ENCODE peak calls at places on chromosomes 12 and 14, in five cellular contexts. One of them, this sample, is unnamed.

GRCh38 chr12:55728185-55728931 is 451 bp downstream of the CD63 start:
- DNase-seq in SK-N-SH: peak
- DNase-seq in K562: peak
- DNase-seq in IMR-90: peak
- DNase-seq in A549: peak
- DNase-seq in this sample: no peak

GRCh38 chr12:15152456-15152855 is 68.8 kb downstream of the RERG start:
- DNase-seq in K562: no peak
- DNase-seq in IMR-90: no peak
- DNase-seq in SK-N-SH: no peak
- DNase-seq in A549: peak
- DNase-seq in this sample: no peak

GRCh38 chr12:88153959-88154358 is 11.9 kb downstream of the TMTC3 start:
- DNase-seq in IMR-90: peak
- DNase-seq in K562: no peak
- DNase-seq in SK-N-SH: peak
- DNase-seq in A549: peak
- DNase-seq in this sample: no peak

GRCh38 chr12:50070314-50071060 is 13.1 kb downstream of the ASIC1 start:
- DNase-seq in A549: peak
- DNase-seq in IMR-90: peak
- DNase-seq in SK-N-SH: peak
- DNase-seq in K562: peak
- DNase-seq in this sample: no peak

GRCh38 chr14:105602243-105602750 is 75.9 kb downstream of the TMEM121 start:
- DNase-seq in A549: no peak
- DNase-seq in K562: no peak
- DNase-seq in IMR-90: no peak
- DNase-seq in SK-N-SH: no peak
- DNase-seq in this sample: no peak

GRCh38 chr12:114767906-114768697 is 84.1 kb upstream of the TBX3 start:
- DNase-seq in IMR-90: peak
- DNase-seq in K562: no peak
- DNase-seq in A549: peak
- DNase-seq in SK-N-SH: no peak
- DNase-seq in this sample: no peak

GRCh38 chr14:72657214-72657921 is 236.5 kb downstream of the DPF3 start:
- DNase-seq in SK-N-SH: no peak
- DNase-seq in IMR-90: peak
- DNase-seq in K562: no peak
- DNase-seq in A549: no peak
- DNase-seq in this sample: no peak

GRCh38 chr14:54116972-54117371 is 160.3 kb upstream of the BMP4 start:
- DNase-seq in IMR-90: peak
- DNase-seq in K562: no peak
- DNase-seq in SK-N-SH: no peak
- DNase-seq in A549: no peak
- DNase-seq in this sample: no peak

GRCh38 chr12:88420460-88420859 is 159.8 kb downstream of the KITLG start:
- DNase-seq in A549: peak
- DNase-seq in IMR-90: peak
- DNase-seq in SK-N-SH: no peak
- DNase-seq in K562: no peak
- DNase-seq in this sample: no peak

GRCh38 chr12:61993734-61994345 is 266.4 kb upstream of the USP15 start:
- DNase-seq in IMR-90: peak
- DNase-seq in A549: peak
- DNase-seq in K562: peak
- DNase-seq in SK-N-SH: no peak
- DNase-seq in this sample: no peak

GRCh38 chr12:95790912-95791849 is 617 bp upstream of the NTN4 start:
- DNase-seq in A549: peak
- DNase-seq in IMR-90: peak
- DNase-seq in K562: no peak
- DNase-seq in SK-N-SH: no peak
- DNase-seq in this sample: no peak

GRCh38 chr14:58738876-58739275 is 101.1 kb downstream of the DACT1 start:
- DNase-seq in K562: no peak
- DNase-seq in A549: no peak
- DNase-seq in SK-N-SH: no peak
- DNase-seq in IMR-90: no peak
- DNase-seq in this sample: no peak

GRCh38 chr12:49105504-49106120 is 5.0 kb downstream of the LMBR1L start:
- DNase-seq in IMR-90: no peak
- DNase-seq in A549: no peak
- DNase-seq in K562: no peak
- DNase-seq in SK-N-SH: no peak
- DNase-seq in this sample: no peak

GRCh38 chr12:101243616-101244015 is 33.6 kb upstream of the SLC5A8 start:
- DNase-seq in A549: no peak
- DNase-seq in K562: no peak
- DNase-seq in SK-N-SH: no peak
- DNase-seq in IMR-90: no peak
- DNase-seq in this sample: no peak

GRCh38 chr12:70645494-70646317 is 8.5 kb upstream of the PTPRB start:
- DNase-seq in SK-N-SH: no peak
- DNase-seq in K562: peak
- DNase-seq in IMR-90: peak
- DNase-seq in A549: peak
- DNase-seq in this sample: no peak

GRCh38 chr12:79837575-79837974 is 97.3 kb downstream of the PPP1R12A start:
- DNase-seq in K562: no peak
- DNase-seq in IMR-90: no peak
- DNase-seq in A549: no peak
- DNase-seq in SK-N-SH: no peak
- DNase-seq in this sample: no peak

GRCh38 chr12:28378749-28379148 is 188.5 kb downstream of the CCDC91 start:
- DNase-seq in K562: no peak
- DNase-seq in SK-N-SH: no peak
- DNase-seq in IMR-90: peak
- DNase-seq in A549: no peak
- DNase-seq in this sample: no peak

GRCh38 chr12:30993766-30994165 is 67.2 kb downstream of the TSPAN11 start:
- DNase-seq in IMR-90: no peak
- DNase-seq in A549: no peak
- DNase-seq in K562: no peak
- DNase-seq in SK-N-SH: no peak
- DNase-seq in this sample: no peak

GRCh38 chr14:63543826-63544320 is 696 bp upstream of the PPP2R5E start:
- DNase-seq in SK-N-SH: no peak
- DNase-seq in IMR-90: no peak
- DNase-seq in A549: no peak
- DNase-seq in K562: no peak
- DNase-seq in this sample: no peak

GRCh38 chr14:89787525-89787924 is 167.0 kb downstream of the EFCAB11 start:
- DNase-seq in K562: no peak
- DNase-seq in A549: no peak
- DNase-seq in SK-N-SH: peak
- DNase-seq in IMR-90: peak
- DNase-seq in this sample: no peak

GRCh38 chr12:79822475-79822874 is 112.4 kb downstream of the PPP1R12A start:
- DNase-seq in K562: no peak
- DNase-seq in A549: no peak
- DNase-seq in SK-N-SH: no peak
- DNase-seq in IMR-90: no peak
- DNase-seq in this sample: no peak

GRCh38 chr14:104792101-104792884 is 3.3 kb downstream of the AKT1 start:
- DNase-seq in IMR-90: no peak
- DNase-seq in K562: no peak
- DNase-seq in SK-N-SH: no peak
- DNase-seq in A549: no peak
- DNase-seq in this sample: no peak

GRCh38 chr12:75917083-75917482 is 114.5 kb downstream of the PHLDA1 start:
- DNase-seq in IMR-90: no peak
- DNase-seq in A549: no peak
- DNase-seq in SK-N-SH: no peak
- DNase-seq in K562: no peak
- DNase-seq in this sample: peak

GRCh38 chr12:19572920-19573558 is 133.7 kb downstream of the AEBP2 start:
- DNase-seq in K562: peak
- DNase-seq in SK-N-SH: peak
- DNase-seq in IMR-90: peak
- DNase-seq in A549: peak
- DNase-seq in this sample: no peak

GRCh38 chr14:59465570-59466150 is 480 bp upstream of the GPR135 start:
- DNase-seq in IMR-90: no peak
- DNase-seq in SK-N-SH: no peak
- DNase-seq in A549: no peak
- DNase-seq in K562: no peak
- DNase-seq in this sample: no peak

GRCh38 chr12:40691913-40692616 is at the start of gene CNTN1:
- DNase-seq in A549: peak
- DNase-seq in K562: peak
- DNase-seq in IMR-90: peak
- DNase-seq in SK-N-SH: peak
- DNase-seq in this sample: no peak

GRCh38 chr14:81710232-81710845 is 176.7 kb upstream of the SEL1L start:
- DNase-seq in A549: peak
- DNase-seq in SK-N-SH: peak
- DNase-seq in K562: peak
- DNase-seq in IMR-90: peak
- DNase-seq in this sample: peak

DNA sequence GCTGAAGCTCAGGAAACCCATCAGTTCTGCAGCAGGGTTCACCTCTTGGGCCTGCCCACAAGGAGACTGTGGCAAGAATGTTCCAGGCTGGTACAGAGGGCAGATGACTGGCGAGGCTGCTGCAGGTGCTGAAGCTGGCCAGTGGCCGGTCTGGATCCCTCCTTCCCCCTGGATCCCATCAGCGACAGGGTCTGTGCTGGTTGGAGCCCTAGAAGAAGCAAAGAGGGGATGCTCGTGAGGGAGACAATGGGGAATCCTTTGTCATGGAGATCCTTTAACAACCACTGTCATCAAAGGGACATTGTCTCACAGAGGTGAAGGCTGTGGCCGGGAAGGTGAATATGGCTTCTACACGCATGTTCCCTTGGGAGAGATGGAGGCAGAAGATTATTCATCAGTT is 211.4 kb upstream of the TMEM132C start:
- DNase-seq in IMR-90: no peak
- DNase-seq in K562: no peak
- DNase-seq in A549: no peak
- DNase-seq in SK-N-SH: no peak
- DNase-seq in this sample: no peak
- TF ChIP-seq USF2 in IMR-90: no peak
- TF ChIP-seq USF2 in K562: no peak
- TF ChIP-seq USF2 in A549: no peak
- TF ChIP-seq USF2 in SK-N-SH: no peak
- TF ChIP-seq USF2 in this sample: no peak

DNA sequence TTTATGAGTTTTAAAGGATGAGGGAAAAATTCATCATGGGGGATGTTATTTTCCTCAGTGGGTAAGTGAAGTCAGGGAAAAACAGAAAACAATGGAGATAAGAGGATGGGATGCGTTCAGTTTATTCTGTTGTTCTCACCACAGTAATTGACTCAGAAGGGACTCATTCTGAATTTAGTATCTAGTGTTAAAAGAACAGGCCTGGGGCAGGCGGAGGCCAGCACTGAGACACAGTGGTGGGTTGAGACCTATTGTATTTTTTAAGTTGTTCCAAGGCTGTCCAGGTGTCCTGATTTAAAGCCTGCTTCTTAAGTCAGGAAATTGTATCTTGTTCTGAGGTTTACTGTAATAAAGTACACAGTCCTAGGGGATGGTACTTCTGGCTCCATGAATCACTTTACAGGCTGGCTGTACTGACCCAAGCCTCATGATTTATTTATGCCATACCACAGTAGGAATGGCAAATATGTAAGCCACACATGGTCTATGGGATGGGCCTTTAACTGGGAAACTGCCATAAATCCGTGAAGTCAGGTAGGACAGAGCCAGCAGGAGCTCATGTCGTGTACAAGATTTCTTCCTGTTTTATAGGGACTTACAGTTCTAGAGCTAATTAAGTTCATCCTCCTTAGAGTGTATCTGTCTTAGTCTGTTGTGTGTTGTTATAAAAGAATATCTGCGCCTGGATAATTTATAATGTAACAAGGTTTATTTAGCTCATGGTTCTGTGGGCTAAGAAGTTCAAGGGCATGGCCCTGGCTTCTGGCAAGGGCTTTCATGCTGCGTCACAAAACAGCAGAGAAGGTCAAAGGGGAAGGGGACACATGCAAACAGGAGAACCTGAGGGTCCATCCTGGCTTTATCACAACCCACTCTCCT is 244.1 kb downstream of the FBXL14 start:
- DNase-seq in IMR-90: peak
- DNase-seq in SK-N-SH: no peak
- DNase-seq in A549: peak
- DNase-seq in K562: no peak
- DNase-seq in this sample: no peak
- TF ChIP-seq RCOR1 in IMR-90: no peak
- TF ChIP-seq RCOR1 in SK-N-SH: no peak
- TF ChIP-seq RCOR1 in A549: no peak
- TF ChIP-seq RCOR1 in K562: no peak
- TF ChIP-seq RCOR1 in this sample: no peak

GRCh38 chr12:121509339-121509738 is 71.5 kb downstream of the KDM2B start:
- DNase-seq in SK-N-SH: no peak
- DNase-seq in A549: no peak
- DNase-seq in K562: no peak
- DNase-seq in IMR-90: no peak
- DNase-seq in this sample: no peak

GRCh38 chr12:121507245-121507644 is 73.6 kb downstream of the KDM2B start:
- DNase-seq in IMR-90: no peak
- DNase-seq in A549: no peak
- DNase-seq in K562: no peak
- DNase-seq in SK-N-SH: no peak
- DNase-seq in this sample: no peak

GRCh38 chr12:121507984-121508383 is 72.8 kb downstream of the KDM2B start:
- DNase-seq in A549: no peak
- DNase-seq in K562: no peak
- DNase-seq in IMR-90: no peak
- DNase-seq in SK-N-SH: no peak
- DNase-seq in this sample: no peak

GRCh38 chr12:121505513-121505912 is 75.3 kb downstream of the KDM2B start:
- DNase-seq in A549: no peak
- DNase-seq in IMR-90: peak
- DNase-seq in SK-N-SH: no peak
- DNase-seq in K562: no peak
- DNase-seq in this sample: no peak

DNA sequence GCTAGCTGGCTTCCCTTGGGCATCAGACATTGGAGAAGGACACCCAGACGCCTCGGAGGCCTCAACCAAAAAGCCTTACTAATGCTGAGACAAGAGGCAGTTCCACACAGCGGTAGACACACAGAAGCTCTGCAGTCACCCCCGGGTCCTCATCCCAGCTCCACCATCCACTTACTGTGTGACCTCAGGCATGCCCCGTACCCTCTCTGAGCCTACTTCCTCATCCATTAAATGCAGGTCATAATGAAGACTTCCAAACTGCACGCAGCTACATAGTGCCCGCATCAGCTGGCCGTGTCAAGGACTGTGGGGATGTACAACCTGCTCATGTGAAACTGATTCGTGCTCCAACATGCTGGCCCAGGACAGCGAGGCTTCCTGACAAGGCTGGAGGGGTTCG is 72.3 kb downstream of the KDM2B start:
- DNase-seq in SK-N-SH: no peak
- DNase-seq in IMR-90: no peak
- DNase-seq in K562: no peak
- DNase-seq in A549: no peak
- DNase-seq in this sample: no peak
- TF ChIP-seq RFX5 in SK-N-SH: no peak
- TF ChIP-seq RFX5 in IMR-90: no peak
- TF ChIP-seq RFX5 in K562: no peak
- TF ChIP-seq RFX5 in A549: no peak
- TF ChIP-seq RFX5 in this sample: no peak

GRCh38 chr12:111741235-111741812 is 25.4 kb upstream of the ALDH2 start:
- DNase-seq in IMR-90: peak
- DNase-seq in SK-N-SH: peak
- DNase-seq in K562: peak
- DNase-seq in A549: no peak
- DNase-seq in this sample: no peak
- TF ChIP-seq USF2 in IMR-90: no peak
- TF ChIP-seq USF2 in SK-N-SH: no peak
- TF ChIP-seq USF2 in K562: no peak
- TF ChIP-seq USF2 in A549: no peak
- TF ChIP-seq USF2 in this sample: no peak

This sample was measured in GM12878.